ENCODE peak calls at places on chromosomes 4 and X, in seven cellular contexts. D, H, W, F, V, Q and O are unnamed samples.

GRCh38 chr4:8817081-8817812 is 54.4 kb downstream of the HMX1 start:
- DNase-seq in F (no peak), Q (no peak), D (no peak), V (no peak), H (no peak), W (no peak), O (no peak)

GRCh38 chrX:1813809-1814208 is 198.9 kb downstream of the ASMT start:
- DNase-seq in F (no peak), Q (no peak), V (no peak), D (no peak), H (no peak), W (no peak), O (no peak)

GRCh38 chr4:28267166-28267565 is 1406.5 kb downstream of the STIM2 start:
- DNase-seq in V (no peak), Q (no peak), H (no peak), W (no peak), F (no peak), D (no peak), O (no peak)

GRCh38 chr4:150302553-150302952 is 224.3 kb downstream of the DCLK2 start:
- DNase-seq in V (peak; percentile 98), D (peak; percentile 90), F (peak; percentile 97), W (no peak), H (peak; percentile 87), Q (peak; percentile 90), O (peak; percentile 96)

GRCh38 chr4:106062452-106062875 is 167.2 kb downstream of the NPNT start:
- DNase-seq in W (no peak), V (peak; percentile 94), F (peak; percentile 86), D (peak; percentile 7), Q (no peak), H (peak; percentile 59), O (peak; percentile 86)

GRCh38 chr4:109171098-109171497 is 131.4 kb downstream of the COL25A1 start:
- DNase-seq in D (no peak), W (no peak), H (peak; percentile 4), Q (no peak), V (no peak), F (no peak), O (no peak)

GRCh38 chr4:8151165-8151650 is 7.4 kb downstream of the ABLIM2 start:
- DNase-seq in F (no peak), Q (no peak), V (no peak), D (no peak), H (no peak), W (no peak), O (no peak)

GRCh38 chrX:132474522-132474921 is 14.3 kb downstream of the MBNL3 start:
- DNase-seq in H (no peak), Q (peak; percentile 29), W (no peak), D (no peak), F (no peak), V (no peak), O (no peak)

GRCh38 chr4:155099231-155099630 is 109.2 kb upstream of the NPY2R start:
- DNase-seq in W (no peak), H (no peak), V (no peak), F (no peak), Q (no peak), D (no peak), O (no peak)

GRCh38 chrX:111352424-111352823 is 59.6 kb downstream of the DCX start:
- DNase-seq in V (peak; percentile 15), D (no peak), W (no peak), F (peak; percentile 90), Q (no peak), H (peak; percentile 78), O (peak; percentile 78)

GRCh38 chr4:174018236-174018635 is 265.2 kb downstream of the FBXO8 start:
- DNase-seq in Q (no peak), V (no peak), H (no peak), W (no peak), F (no peak), D (no peak), O (no peak)

GRCh38 chr4:184103755-184104367 is 113.8 kb downstream of the ENPP6 start:
- DNase-seq in W (peak; percentile 60), V (no peak), D (no peak), F (no peak), Q (no peak), H (no peak), O (no peak)

GRCh38 chrX:34877451-34877850 is 65.1 kb upstream of the FAM47B start:
- DNase-seq in H (no peak), Q (no peak), D (no peak), F (peak; percentile 66), W (no peak), V (peak; percentile 60), O (peak; percentile 36)

DNA sequence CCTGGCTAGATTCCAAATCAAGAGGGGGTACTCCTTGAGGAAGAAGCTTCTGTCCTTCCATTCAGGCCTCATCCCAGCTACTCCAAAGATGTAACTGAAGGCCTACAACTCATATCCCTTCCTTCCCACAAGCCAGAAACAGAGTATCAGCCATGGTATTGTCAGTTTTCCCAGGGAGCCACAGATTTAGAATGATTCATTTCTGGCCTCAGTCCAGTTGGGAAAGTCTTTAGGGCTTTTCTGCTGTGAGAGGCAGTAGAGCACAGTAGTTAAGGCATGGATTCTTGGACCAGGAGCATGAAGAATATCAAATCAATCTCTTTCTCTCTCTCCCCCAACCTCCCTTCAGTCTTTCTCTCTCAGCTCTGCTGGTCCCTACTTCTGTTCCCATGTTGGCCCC is 505.0 kb downstream of the BCOR start:
- DNase-seq in D (no peak), W (no peak), F (peak; percentile 46), V (peak; percentile 2), Q (no peak), H (peak; percentile 31), O (peak; percentile 19)
- TF ChIP-seq CTCF in D (no peak), W (no peak), F (no peak), V (no peak), Q (no peak), H (no peak), O (no peak)

GRCh38 chrX:29926659-29927058 is 288.7 kb upstream of the MAGEB2 start:
- DNase-seq in H (no peak), D (no peak), F (no peak), V (no peak), Q (no peak), W (no peak), O (no peak)

GRCh38 chrX:29922607-29923006 is 292.8 kb upstream of the MAGEB2 start:
- DNase-seq in Q (no peak), D (no peak), W (no peak), F (no peak), H (no peak), V (no peak), O (no peak)

DNA sequence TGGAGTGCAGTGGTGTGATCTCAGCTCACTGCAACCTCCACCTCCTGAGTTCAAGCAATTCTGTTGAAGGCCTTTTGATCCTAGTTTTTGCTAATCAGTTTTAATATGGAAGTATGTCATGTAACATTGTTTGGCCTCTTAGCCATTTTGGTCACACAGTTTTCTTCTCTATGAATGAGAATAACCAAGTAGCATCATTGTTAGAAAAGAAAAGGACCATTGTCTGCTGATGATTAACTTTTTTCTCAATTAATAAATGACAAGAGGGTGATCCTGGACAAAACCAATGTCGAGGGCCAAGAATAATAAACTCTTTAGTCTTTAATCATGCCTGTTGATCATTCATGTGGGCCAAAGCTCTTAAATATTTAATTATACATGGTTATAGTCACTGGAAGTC is 289.3 kb upstream of the MAGEB2 start:
- DNase-seq in H (no peak), Q (no peak), V (no peak), W (no peak), D (no peak), F (peak; percentile 29), O (no peak)
- H3K4me3 ChIP-seq in H (no peak overlapping the region), Q (no peak overlapping the region), V (no peak overlapping the region), W (no peak overlapping the region), D (no peak overlapping the region), F (no peak overlapping the region), O (no peak overlapping the region)

DNA sequence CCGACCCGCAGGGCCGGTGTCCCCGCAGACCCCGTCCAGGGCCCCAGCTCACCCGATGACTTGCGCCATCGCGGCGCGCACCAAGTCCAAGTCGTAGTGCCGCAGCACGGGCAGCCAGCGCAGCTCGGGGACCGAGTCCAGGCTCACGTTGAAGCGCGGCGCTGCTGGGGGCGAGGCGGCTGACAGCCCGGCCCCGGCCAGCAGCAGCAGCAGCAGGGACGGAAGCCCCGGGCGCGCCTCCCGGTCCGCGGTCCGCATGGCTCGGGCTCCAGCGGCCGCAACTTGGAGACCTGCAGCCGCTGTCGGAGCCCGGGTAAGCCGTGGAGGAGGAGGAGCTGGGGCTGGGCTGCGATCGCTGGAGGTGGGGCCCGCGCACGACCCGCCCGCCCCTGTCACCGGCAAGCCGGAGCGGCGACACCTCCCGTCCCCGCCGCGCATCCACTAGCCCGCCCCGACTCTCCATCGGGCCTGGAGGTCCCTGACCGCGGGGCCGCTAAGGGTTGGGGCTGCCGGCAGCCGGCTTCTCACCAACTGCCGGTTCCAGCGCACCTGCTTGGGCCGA is at the start of gene NAAA:
- DNase-seq in H (peak; percentile 53), Q (peak; percentile 82), D (no peak), W (peak; percentile 81), V (peak; percentile 68), F (peak; percentile 72), O (peak; percentile 55)
- TF ChIP-seq CTCF in H (no peak), Q (no peak), D (peak; percentile 29), W (no peak), V (peak; percentile 10), F (no peak), O (no peak)

DNA sequence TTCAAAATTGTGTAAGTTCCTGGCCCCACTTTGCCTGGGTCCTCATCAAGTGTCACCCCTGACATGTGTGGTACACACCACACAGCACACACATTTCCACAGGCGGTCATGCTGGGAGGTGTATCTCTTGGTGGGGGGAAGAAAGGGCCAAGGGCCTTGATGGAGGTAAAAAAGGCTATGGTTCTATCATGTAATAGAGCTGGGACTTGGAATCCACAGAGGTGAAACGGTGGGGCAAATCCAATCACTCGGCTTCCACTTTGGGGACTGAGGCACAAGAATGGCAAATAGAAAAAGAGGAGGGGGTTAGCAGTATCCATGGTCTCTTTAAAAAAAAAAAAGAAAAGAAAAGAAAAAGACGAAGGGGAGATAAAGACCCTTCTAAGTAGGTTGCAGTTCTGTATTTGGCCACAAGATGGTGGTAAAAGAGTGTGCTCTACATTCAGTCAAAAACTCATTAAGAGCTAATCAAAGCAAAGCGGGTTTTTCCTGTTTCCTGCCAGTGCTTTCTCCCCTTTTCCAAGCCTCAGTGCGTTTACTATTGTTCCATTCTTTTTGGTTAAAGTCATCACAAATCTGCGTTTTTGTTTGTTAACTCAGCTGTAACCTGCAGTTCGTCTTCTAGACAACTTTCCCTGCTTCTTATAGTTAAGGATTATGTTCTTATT is 37.0 kb upstream of the ATP6AP2 start:
- DNase-seq in H (peak; percentile 55), D (no peak), F (peak; percentile 51), Q (peak; percentile 58), W (peak; percentile 78), V (peak; percentile 54), O (peak; percentile 57)
- H3K4me3 ChIP-seq in H (no peak overlapping the region), D (no peak overlapping the region), F (no peak overlapping the region), Q (no peak overlapping the region), W (no peak overlapping the region), V (no peak overlapping the region), O (no peak overlapping the region)

GRCh38 chr4:14792702-14793227 is 209.5 kb upstream of the CPEB2 start:
- DNase-seq in D (no peak), F (peak; percentile 6), W (no peak), V (no peak), Q (no peak), H (peak; percentile 82), O (peak; percentile 22)
- TF ChIP-seq CTCF in D (no peak), F (no peak), W (no peak), V (no peak), Q (no peak), H (no peak), O (no peak)